ENCODE peak calls at places on chromosomes 11 and 22, in six cellular contexts. One of them, this sample, is unnamed.

GRCh38 chr22:38997518-38997917 is 15.4 kb downstream of the APOBEC3B start:
- DNase-seq in WTC11: no peak
- DNase-seq in activated CD4-positive, alpha-beta T cell treated with anti-CD3 and anti-CD28 coated beads, Interleukin-2, amount 50 U/mL, for 4 hours: no peak
- DNase-seq in endothelial cell: no peak
- DNase-seq in HEK293T: no peak
- DNase-seq in AG10803: no peak
- DNase-seq in this sample: no peak

GRCh38 chr22:38468761-38469305 is 937 bp downstream of the KDELR3 start:
- DNase-seq in endothelial cell: no peak
- DNase-seq in AG10803: no peak
- DNase-seq in activated CD4-positive, alpha-beta T cell treated with anti-CD3 and anti-CD28 coated beads, Interleukin-2, amount 50 U/mL, for 4 hours: no peak
- DNase-seq in WTC11: no peak
- DNase-seq in HEK293T: no peak
- DNase-seq in this sample: no peak

GRCh38 chr11:4087551-4087950 is 7.0 kb upstream of the RRM1 start:
- DNase-seq in AG10803: peak; percentile 50
- DNase-seq in HEK293T: no peak
- DNase-seq in endothelial cell: no peak
- DNase-seq in activated CD4-positive, alpha-beta T cell treated with anti-CD3 and anti-CD28 coated beads, Interleukin-2, amount 50 U/mL, for 4 hours: no peak
- DNase-seq in WTC11: no peak
- DNase-seq in this sample: no peak

GRCh38 chr22:19973551-19974183 is 32.0 kb upstream of the TXNRD2 start:
- DNase-seq in HEK293T: no peak
- DNase-seq in endothelial cell: no peak
- DNase-seq in WTC11: no peak
- DNase-seq in AG10803: no peak
- DNase-seq in activated CD4-positive, alpha-beta T cell treated with anti-CD3 and anti-CD28 coated beads, Interleukin-2, amount 50 U/mL, for 4 hours: no peak
- DNase-seq in this sample: no peak

GRCh38 chr22:24230911-24231656 is 13.8 kb downstream of the GGT5 start:
- DNase-seq in HEK293T: peak; percentile 75
- DNase-seq in WTC11: peak; percentile 93
- DNase-seq in activated CD4-positive, alpha-beta T cell treated with anti-CD3 and anti-CD28 coated beads, Interleukin-2, amount 50 U/mL, for 4 hours: peak; percentile 60
- DNase-seq in endothelial cell: peak; percentile 75
- DNase-seq in AG10803: no peak
- DNase-seq in this sample: no peak

GRCh38 chr11:47271328-47271727 is 1.4 kb downstream of the MADD start:
- DNase-seq in endothelial cell: no peak
- DNase-seq in HEK293T: no peak
- DNase-seq in activated CD4-positive, alpha-beta T cell treated with anti-CD3 and anti-CD28 coated beads, Interleukin-2, amount 50 U/mL, for 4 hours: no peak
- DNase-seq in WTC11: no peak
- DNase-seq in AG10803: no peak
- DNase-seq in this sample: no peak

GRCh38 chr22:29938285-29938693 is 55.3 kb downstream of the MTMR3 start:
- DNase-seq in endothelial cell: no peak
- DNase-seq in WTC11: no peak
- DNase-seq in HEK293T: no peak
- DNase-seq in activated CD4-positive, alpha-beta T cell treated with anti-CD3 and anti-CD28 coated beads, Interleukin-2, amount 50 U/mL, for 4 hours: no peak
- DNase-seq in AG10803: no peak
- DNase-seq in this sample: no peak

GRCh38 chr11:125750629-125751028 is 4.5 kb downstream of the PATE1 start:
- DNase-seq in endothelial cell: no peak
- DNase-seq in WTC11: no peak
- DNase-seq in AG10803: no peak
- DNase-seq in activated CD4-positive, alpha-beta T cell treated with anti-CD3 and anti-CD28 coated beads, Interleukin-2, amount 50 U/mL, for 4 hours: no peak
- DNase-seq in HEK293T: no peak
- DNase-seq in this sample: no peak

GRCh38 chr11:6799402-6799801 is at the start of gene OR6A2:
- DNase-seq in WTC11: no peak
- DNase-seq in AG10803: no peak
- DNase-seq in activated CD4-positive, alpha-beta T cell treated with anti-CD3 and anti-CD28 coated beads, Interleukin-2, amount 50 U/mL, for 4 hours: no peak
- DNase-seq in HEK293T: no peak
- DNase-seq in endothelial cell: no peak
- DNase-seq in this sample: no peak

GRCh38 chr11:100445231-100445735 is 241.8 kb upstream of the ARHGAP42 start:
- DNase-seq in WTC11: no peak
- DNase-seq in endothelial cell: no peak
- DNase-seq in activated CD4-positive, alpha-beta T cell treated with anti-CD3 and anti-CD28 coated beads, Interleukin-2, amount 50 U/mL, for 4 hours: no peak
- DNase-seq in HEK293T: no peak
- DNase-seq in AG10803: no peak
- DNase-seq in this sample: no peak

GRCh38 chr22:44068422-44069191 is 44.5 kb downstream of the PARVB start:
- DNase-seq in WTC11: no peak
- DNase-seq in endothelial cell: peak; percentile 7
- DNase-seq in activated CD4-positive, alpha-beta T cell treated with anti-CD3 and anti-CD28 coated beads, Interleukin-2, amount 50 U/mL, for 4 hours: no peak
- DNase-seq in HEK293T: no peak
- DNase-seq in AG10803: no peak
- DNase-seq in this sample: no peak

This sample was measured in SIG-M5.